ENCODE peak calls at places on chromosome 22, in five cellular contexts. U is K562, Y is HepG2, T is SK-N-SH, Z is GM12878. Q is an unnamed sample. For H3K27me3, the result is how much of the 10 kb centered on the place peaks cover.

GRCh38 chr22:37526376-37526775 is 7.2 kb upstream of the CARD10 start:
- DNase-seq in Y (no peak), T (no peak), Z (no peak), U (no peak), Q (no peak)

GRCh38 chr22:29055192-29055830 is 6.3 kb downstream of the C22orf31 start:
- DNase-seq in Z (no peak), Y (no peak), U (no peak), T (no peak), Q (no peak)

GRCh38 chr22:45179276-45180049 is 15.7 kb downstream of the NUP50 start:
- DNase-seq in U (no peak), Z (no peak), Y (no peak), T (no peak), Q (no peak)

GRCh38 chr22:37079668-37080171 is 28.2 kb downstream of the KCTD17 start:
- DNase-seq in T (no peak), U (no peak), Y (no peak), Z (no peak), Q (peak)

GRCh38 chr22:23608583-23608982 is 23.5 kb downstream of the DRICH1 start:
- DNase-seq in Y (no peak), Z (no peak), T (no peak), U (peak), Q (no peak)

GRCh38 chr22:35882226-35883027 is 146.2 kb downstream of the RBFOX2 start:
- DNase-seq in Z (no peak), Y (no peak), T (peak), U (no peak), Q (no peak)

GRCh38 chr22:22930571-22931556 is 43.2 kb downstream of the IGLL5 start:
- DNase-seq in U (no peak), Z (no peak), Y (no peak), T (no peak), Q (no peak)

GRCh38 chr22:36546092-36546804 is 17.3 kb upstream of the EIF3D start:
- DNase-seq in Y (peak), Z (no peak), T (peak), U (peak), Q (no peak)

GRCh38 chr22:48705159-48705916 is 1122.3 kb downstream of the BRD1 start:
- DNase-seq in U (no peak), T (no peak), Y (peak), Z (no peak), Q (no peak)

GRCh38 chr22:43743131-43743530 is 69.0 kb downstream of the EFCAB6 start:
- DNase-seq in Y (no peak), Z (no peak), T (no peak), U (peak), Q (no peak)

GRCh38 chr22:25113316-25113721 is 86.3 kb upstream of the CRYBB3 start:
- DNase-seq in Y (no peak), T (no peak), Z (no peak), U (no peak), Q (no peak)

GRCh38 chr22:17581056-17581455 is 17.8 kb downstream of the SLC25A18 start:
- DNase-seq in Y (no peak), Z (no peak), T (no peak), U (no peak), Q (no peak)

GRCh38 chr22:24096401-24097115 is 84.7 kb upstream of the SUSD2 start:
- DNase-seq in Z (no peak), T (no peak), U (no peak), Y (no peak), Q (no peak)

GRCh38 chr22:40256501-40256900 is 78.8 kb downstream of the TNRC6B start:
- DNase-seq in Y (no peak), Z (no peak), T (no peak), U (no peak), Q (no peak)

GRCh38 chr22:40261783-40262182 is 84.1 kb downstream of the TNRC6B start:
- DNase-seq in Z (no peak), U (no peak), T (no peak), Y (no peak), Q (no peak)

GRCh38 chr22:40257979-40258378 is 80.3 kb downstream of the TNRC6B start:
- DNase-seq in Z (no peak), T (no peak), U (no peak), Y (no peak), Q (no peak)

GRCh38 chr22:40263191-40263590 is 83.1 kb upstream of the ADSL start:
- DNase-seq in Z (no peak), U (peak), T (no peak), Y (no peak), Q (no peak)

GRCh38 chr22:40258463-40259046 is 80.8 kb downstream of the TNRC6B start:
- DNase-seq in Z (no peak), Y (no peak), U (no peak), T (no peak), Q (no peak)
- TF ChIP-seq REST in Z (no peak), Y (no peak), U (no peak), T (no peak), Q (no peak)

GRCh38 chr22:19628038-19628776 is 86.1 kb upstream of the SEPTIN5 start:
- DNase-seq in U (no peak), Z (no peak), T (no peak), Y (no peak), Q (no peak)
- TF ChIP-seq GABPA in U (no peak), Z (no peak), T (no peak), Y (no peak), Q (no peak)

DNA sequence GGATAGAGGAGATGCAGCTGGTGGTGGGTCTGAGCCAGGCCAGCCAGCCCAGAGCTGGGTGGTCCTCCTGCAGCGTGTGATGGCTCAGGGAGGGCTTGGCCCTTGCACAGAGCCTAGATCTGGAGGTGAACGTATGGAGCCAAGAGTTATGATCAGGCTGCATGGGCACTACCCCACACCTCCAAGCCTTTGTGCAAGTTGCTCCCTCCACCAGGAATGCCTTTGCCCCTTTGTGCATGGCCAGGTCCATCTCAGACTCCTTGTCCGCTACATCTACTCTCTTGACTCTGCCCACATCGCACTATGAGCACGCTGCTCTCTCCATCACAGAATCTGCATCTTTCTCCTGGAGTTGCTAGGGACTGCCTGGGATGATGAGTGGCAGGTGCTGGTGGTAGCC is 895.7 kb downstream of the TBC1D22A start:
- DNase-seq in U (no peak), Z (no peak), T (no peak), Y (no peak), Q (no peak)
- H3K27me3 ChIP-seq in U (under half), Z (under half), T (under half), Y (under half), Q (under half)

GRCh38 chr22:20583471-20583922 is 76.1 kb downstream of the MED15 start:
- DNase-seq in Y (no peak), T (no peak), U (no peak), Z (no peak), Q (no peak)
- TF ChIP-seq REST in Y (no peak), T (no peak), U (peak), Z (no peak), Q (no peak)

DNA sequence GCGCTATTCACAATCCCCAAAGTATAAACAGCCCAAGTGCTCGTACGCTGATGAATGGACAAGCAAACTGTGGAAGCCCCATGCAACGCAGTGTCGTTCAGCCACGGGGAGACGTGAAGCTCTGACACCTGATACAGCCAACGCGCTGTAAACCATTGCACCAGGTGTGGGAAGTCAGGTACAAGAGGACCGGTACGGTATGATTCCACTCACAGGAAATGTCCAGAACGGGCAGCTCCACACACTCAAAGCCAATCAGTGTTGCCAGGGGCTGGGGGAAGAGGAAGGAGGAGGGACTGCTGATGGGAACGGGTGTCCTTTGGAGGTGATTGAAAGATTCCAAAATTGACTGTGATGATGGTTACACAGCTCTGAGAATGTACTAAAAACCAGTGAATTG is 64.5 kb downstream of the BRD1 start:
- DNase-seq in Z (no peak), T (no peak), U (no peak), Y (no peak), Q (no peak)
- TF ChIP-seq GABPA in Z (no peak), T (no peak), U (no peak), Y (no peak), Q (no peak)